ENCODE peak calls at places on chromosomes 5 and 9, in ten cellular contexts. N is uterus; J is ovary; L is IMR-90; S is GM23248; B is CD8-positive, alpha-beta T cell; Z is aorta; O is H9; W is esophagus squamous epithelium; K is stomach. C is an unnamed sample.

GRCh38 chr5:73513996-73514395 is 15.8 kb downstream of the BTF3 start:
- DNase-seq in N (no peak), J (no peak), L (no peak), S (no peak), B (no peak), Z (no peak), O (no peak), W (no peak), K (peak; percentile 52), C (no peak)

GRCh38 chr5:149658299-149658698 is 71.8 kb upstream of the PPARGC1B start:
- DNase-seq in N (no peak), J (no peak), L (no peak), S (no peak), B (no peak), Z (peak; percentile 4), O (no peak), W (no peak), K (peak; percentile 63), C (no peak)

GRCh38 chr5:38598994-38599611 is 42.7 kb upstream of the LIFR start:
- DNase-seq in N (no peak), J (no peak), L (peak; percentile 89), S (peak; percentile 86), B (no peak), Z (no peak), O (no peak), W (no peak), K (no peak), C (no peak)

GRCh38 chr5:90480699-90481098 is 6.0 kb downstream of the POLR3G start:
- DNase-seq in N (no peak), J (no peak), L (peak; percentile 47), S (no peak), B (no peak), Z (no peak), O (no peak), W (no peak), K (no peak), C (no peak)

GRCh38 chr9:137881591-137882505 is 4.3 kb downstream of the CACNA1B start:
- DNase-seq in N (no peak), J (no peak), L (no peak), S (no peak), B (no peak), Z (no peak), O (no peak), W (no peak), K (no peak), C (no peak)

GRCh38 chr9:38047301-38048251 is 21.5 kb downstream of the SHB start:
- DNase-seq in N (no peak), J (no peak), L (peak; percentile 95), S (peak; percentile 96), B (no peak), Z (peak; percentile 72), O (peak; percentile 90), W (no peak), K (peak; percentile 75), C (peak; percentile 84)

GRCh38 chr9:131227112-131228058 is 48.9 kb downstream of the FAM78A start:
- DNase-seq in N (no peak), J (peak; percentile 69), L (peak; percentile 37), S (no peak), B (no peak), Z (no peak), O (no peak), W (no peak), K (peak; percentile 44), C (no peak)

GRCh38 chr9:84862786-84863185 is 193.3 kb downstream of the NTRK2 start:
- DNase-seq in N (peak; percentile 27), J (no peak), L (no peak), S (peak; percentile 81), B (no peak), Z (peak; percentile 51), O (peak; percentile 90), W (no peak), K (no peak), C (no peak)

GRCh38 chr9:115234094-115234493 is 116.1 kb upstream of the TNC start:
- DNase-seq in N (no peak), J (no peak), L (peak; percentile 91), S (peak; percentile 78), B (no peak), Z (no peak), O (no peak), W (no peak), K (no peak), C (no peak)

GRCh38 chr5:89816038-89816437 is 593.5 kb downstream of the CETN3 start:
- DNase-seq in N (no peak), J (no peak), L (no peak), S (peak; percentile 23), B (no peak), Z (no peak), O (no peak), W (no peak), K (no peak), C (no peak)

GRCh38 chr9:35687972-35688557 is 1.7 kb downstream of the TPM2 start:
- DNase-seq in N (no peak), J (no peak), L (no peak), S (no peak), B (no peak), Z (no peak), O (no peak), W (no peak), K (no peak), C (no peak)
- H3K4me1 ChIP-seq in N (peaks cover 3% of the 10 kb centered on the region), J (peaks cover 15% of the 10 kb centered on the region), L (peaks cover 37% of the 10 kb centered on the region), S (peaks cover 43% of the 10 kb centered on the region), B (peaks cover 9% of the 10 kb centered on the region), Z (no peaks in the 10 kb centered on the region), O (peaks cover 3% of the 10 kb centered on the region), W (peaks cover 5% of the 10 kb centered on the region), K (peaks cover 71% of the 10 kb centered on the region), C (no peaks in the 10 kb centered on the region)

GRCh38 chr5:139960723-139961383 is 82.2 kb downstream of the NRG2 start:
- DNase-seq in N (no peak), J (no peak), L (no peak), S (no peak), B (no peak), Z (no peak), O (peak; percentile 15), W (no peak), K (no peak), C (no peak)

GRCh38 chr5:139964266-139964993 is 78.7 kb downstream of the NRG2 start:
- DNase-seq in N (no peak), J (no peak), L (no peak), S (no peak), B (no peak), Z (no peak), O (no peak), W (no peak), K (no peak), C (no peak)

GRCh38 chr5:139958749-139959148 is 84.3 kb downstream of the NRG2 start:
- DNase-seq in N (no peak), J (no peak), L (no peak), S (no peak), B (no peak), Z (no peak), O (no peak), W (no peak), K (no peak), C (no peak)

GRCh38 chr5:139962445-139962844 is 80.7 kb downstream of the NRG2 start:
- DNase-seq in N (no peak), J (no peak), L (no peak), S (no peak), B (no peak), Z (no peak), O (no peak), W (no peak), K (no peak), C (no peak)

GRCh38 chr5:139961435-139962157 is 81.5 kb downstream of the NRG2 start:
- DNase-seq in N (no peak), J (no peak), L (no peak), S (peak; percentile 33), B (no peak), Z (no peak), O (peak; percentile 18), W (no peak), K (no peak), C (no peak)
- H3K4me1 ChIP-seq in N (no peaks in the 10 kb centered on the region), J (peaks cover 7% of the 10 kb centered on the region), L (no peaks in the 10 kb centered on the region), S (no peaks in the 10 kb centered on the region), B (no peaks in the 10 kb centered on the region), Z (no peaks in the 10 kb centered on the region), O (no peaks in the 10 kb centered on the region), W (no peaks in the 10 kb centered on the region), K (no peaks in the 10 kb centered on the region), C (no peaks in the 10 kb centered on the region)

DNA sequence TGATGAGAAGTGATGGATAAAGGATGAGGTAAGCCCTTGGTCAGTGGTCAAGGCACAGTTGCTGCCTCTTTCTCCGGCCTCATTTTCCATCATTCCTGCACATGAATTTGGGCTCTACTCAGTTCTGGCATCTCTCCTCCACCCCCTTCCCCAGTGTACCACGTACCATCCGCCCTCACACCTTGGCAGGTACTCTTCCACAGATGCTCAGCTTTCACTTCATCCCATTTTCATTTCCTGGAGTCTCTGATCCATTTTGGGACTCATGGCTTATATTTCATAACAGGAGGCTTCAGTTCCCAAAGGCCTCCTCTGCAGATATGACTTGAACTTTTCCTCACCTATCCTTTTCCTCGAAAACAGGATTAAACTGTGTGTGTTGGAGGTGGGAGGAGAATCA is 326.7 kb downstream of the ASTN2 start:
- DNase-seq in N (no peak), J (no peak), L (no peak), S (no peak), B (no peak), Z (no peak), O (no peak), W (no peak), K (no peak), C (no peak)
- H3K4me1 ChIP-seq in N (no peaks in the 10 kb centered on the region), J (no peaks in the 10 kb centered on the region), L (peaks cover 2% of the 10 kb centered on the region), S (no peaks in the 10 kb centered on the region), B (no peaks in the 10 kb centered on the region), Z (no peaks in the 10 kb centered on the region), O (peaks cover 23% of the 10 kb centered on the region), W (no peaks in the 10 kb centered on the region), K (peaks cover 4% of the 10 kb centered on the region), C (peaks cover 7% of the 10 kb centered on the region)

DNA sequence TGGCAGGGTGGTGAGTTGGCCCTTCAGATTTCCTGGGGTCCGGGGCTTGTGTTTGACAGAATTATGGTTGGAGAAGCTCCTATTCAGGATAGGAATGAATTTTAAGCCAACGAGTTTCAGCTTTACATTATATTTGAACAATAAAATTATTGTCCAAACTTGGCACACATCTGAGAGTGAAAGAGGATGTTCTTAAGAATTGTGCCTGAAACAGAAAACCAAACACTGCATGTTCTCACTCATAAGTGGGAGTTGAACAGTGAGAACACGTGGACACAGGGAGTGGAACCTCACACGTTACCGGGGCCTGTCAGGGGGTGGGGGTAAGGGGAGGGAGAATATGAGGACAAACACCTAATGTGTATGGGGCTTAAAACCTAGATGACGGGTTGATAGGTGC is 111.8 kb upstream of the ACTBL2 start:
- DNase-seq in N (no peak), J (no peak), L (no peak), S (no peak), B (no peak), Z (no peak), O (no peak), W (no peak), K (no peak), C (no peak)
- H3K4me1 ChIP-seq in N (no peaks in the 10 kb centered on the region), J (no peaks in the 10 kb centered on the region), L (no peaks in the 10 kb centered on the region), S (no peaks in the 10 kb centered on the region), B (no peaks in the 10 kb centered on the region), Z (no peaks in the 10 kb centered on the region), O (no peaks in the 10 kb centered on the region), W (no peaks in the 10 kb centered on the region), K (peaks cover 10% of the 10 kb centered on the region), C (no peaks in the 10 kb centered on the region)

DNA sequence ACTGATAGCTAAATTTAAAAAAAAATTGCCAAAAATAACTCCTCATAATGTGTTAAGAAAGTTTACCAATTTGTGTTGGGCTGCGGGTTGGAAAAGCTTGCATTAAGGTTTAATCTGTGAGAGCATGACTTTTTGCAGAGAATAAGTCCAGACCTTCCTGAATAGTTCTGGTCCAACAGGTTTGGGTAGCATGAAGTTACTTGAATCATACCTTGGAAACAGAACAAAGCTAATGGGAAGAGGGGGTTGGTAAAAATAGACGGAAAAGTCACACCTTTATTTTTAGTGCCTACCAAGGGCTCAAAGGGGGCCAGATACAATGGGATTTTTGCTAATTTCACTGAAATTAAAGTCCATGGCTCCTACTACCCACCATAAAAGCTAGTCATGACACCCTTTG is 17.1 kb upstream of the MATR3 start:
- DNase-seq in N (no peak), J (no peak), L (no peak), S (no peak), B (no peak), Z (no peak), O (no peak), W (no peak), K (no peak), C (no peak)
- H3K4me1 ChIP-seq in N (peaks cover 8% of the 10 kb centered on the region), J (peaks cover 5% of the 10 kb centered on the region), L (peaks cover 21% of the 10 kb centered on the region), S (peaks cover 31% of the 10 kb centered on the region), B (peaks cover 36% of the 10 kb centered on the region), Z (no peaks in the 10 kb centered on the region), O (peaks cover 8% of the 10 kb centered on the region), W (peaks cover 53% of the 10 kb centered on the region), K (peaks cover 57% of the 10 kb centered on the region), C (no peaks in the 10 kb centered on the region)